ENCODE peak calls at places on chromosome 20, in seven cellular contexts. One of them, this sample, is unnamed.

GRCh38 chr20:41643504-41643938 is 25.3 kb upstream of the CHD6 start:
- DNase-seq in CD14-positive monocyte: no peak
- DNase-seq in H54: peak
- DNase-seq in stimulated activated CD4-positive, alpha-beta T cell treated with anti-CD3 and anti-CD28 coated beads, Interleukin-1b, Interleukin-23, amount 100 ng/mL, for 24 hours: no peak
- DNase-seq in ACHN: peak
- DNase-seq in PC-9: peak
- DNase-seq in NCI-H1417: peak
- DNase-seq in this sample: peak

GRCh38 chr20:48198951-48199431 is 413.7 kb upstream of the SULF2 start:
- DNase-seq in ACHN: no peak
- DNase-seq in stimulated activated CD4-positive, alpha-beta T cell treated with anti-CD3 and anti-CD28 coated beads, Interleukin-1b, Interleukin-23, amount 100 ng/mL, for 24 hours: no peak
- DNase-seq in NCI-H1417: no peak
- DNase-seq in CD14-positive monocyte: no peak
- DNase-seq in PC-9: no peak
- DNase-seq in H54: no peak
- DNase-seq in this sample: peak

GRCh38 chr20:1474817-1475603 is 8.4 kb upstream of the NSFL1C start:
- DNase-seq in stimulated activated CD4-positive, alpha-beta T cell treated with anti-CD3 and anti-CD28 coated beads, Interleukin-1b, Interleukin-23, amount 100 ng/mL, for 24 hours: no peak
- DNase-seq in CD14-positive monocyte: no peak
- DNase-seq in H54: no peak
- DNase-seq in ACHN: no peak
- DNase-seq in NCI-H1417: no peak
- DNase-seq in PC-9: peak
- DNase-seq in this sample: no peak

GRCh38 chr20:14491436-14491835 is 154.0 kb upstream of the FLRT3 start:
- DNase-seq in CD14-positive monocyte: no peak
- DNase-seq in stimulated activated CD4-positive, alpha-beta T cell treated with anti-CD3 and anti-CD28 coated beads, Interleukin-1b, Interleukin-23, amount 100 ng/mL, for 24 hours: no peak
- DNase-seq in H54: no peak
- DNase-seq in PC-9: no peak
- DNase-seq in NCI-H1417: no peak
- DNase-seq in ACHN: no peak
- DNase-seq in this sample: no peak

GRCh38 chr20:12882832-12883506 is 125.8 kb upstream of the SPTLC3 start:
- DNase-seq in stimulated activated CD4-positive, alpha-beta T cell treated with anti-CD3 and anti-CD28 coated beads, Interleukin-1b, Interleukin-23, amount 100 ng/mL, for 24 hours: no peak
- DNase-seq in CD14-positive monocyte: no peak
- DNase-seq in PC-9: no peak
- DNase-seq in ACHN: no peak
- DNase-seq in H54: no peak
- DNase-seq in NCI-H1417: no peak
- DNase-seq in this sample: no peak

GRCh38 chr20:49478754-49479689 is 3.4 kb downstream of the KCNB1 start:
- DNase-seq in PC-9: no peak
- DNase-seq in stimulated activated CD4-positive, alpha-beta T cell treated with anti-CD3 and anti-CD28 coated beads, Interleukin-1b, Interleukin-23, amount 100 ng/mL, for 24 hours: no peak
- DNase-seq in ACHN: no peak
- DNase-seq in CD14-positive monocyte: no peak
- DNase-seq in NCI-H1417: no peak
- DNase-seq in H54: no peak
- DNase-seq in this sample: no peak

GRCh38 chr20:38073307-38074010 is 39.9 kb downstream of the RPRD1B start:
- DNase-seq in PC-9: peak
- DNase-seq in H54: peak
- DNase-seq in ACHN: peak
- DNase-seq in CD14-positive monocyte: no peak
- DNase-seq in stimulated activated CD4-positive, alpha-beta T cell treated with anti-CD3 and anti-CD28 coated beads, Interleukin-1b, Interleukin-23, amount 100 ng/mL, for 24 hours: no peak
- DNase-seq in NCI-H1417: no peak
- DNase-seq in this sample: peak

GRCh38 chr20:10079964-10080363 is 45.2 kb downstream of the ANKEF1 start:
- DNase-seq in NCI-H1417: no peak
- DNase-seq in H54: no peak
- DNase-seq in CD14-positive monocyte: no peak
- DNase-seq in PC-9: no peak
- DNase-seq in ACHN: no peak
- DNase-seq in stimulated activated CD4-positive, alpha-beta T cell treated with anti-CD3 and anti-CD28 coated beads, Interleukin-1b, Interleukin-23, amount 100 ng/mL, for 24 hours: no peak
- DNase-seq in this sample: peak

GRCh38 chr20:25269833-25270170 is 21.9 kb downstream of the PYGB start:
- DNase-seq in H54: no peak
- DNase-seq in PC-9: no peak
- DNase-seq in CD14-positive monocyte: no peak
- DNase-seq in stimulated activated CD4-positive, alpha-beta T cell treated with anti-CD3 and anti-CD28 coated beads, Interleukin-1b, Interleukin-23, amount 100 ng/mL, for 24 hours: no peak
- DNase-seq in NCI-H1417: no peak
- DNase-seq in ACHN: no peak
- DNase-seq in this sample: no peak

GRCh38 chr20:34390769-34391447 is 27.8 kb downstream of the ITCH start:
- DNase-seq in stimulated activated CD4-positive, alpha-beta T cell treated with anti-CD3 and anti-CD28 coated beads, Interleukin-1b, Interleukin-23, amount 100 ng/mL, for 24 hours: no peak
- DNase-seq in H54: no peak
- DNase-seq in CD14-positive monocyte: peak
- DNase-seq in NCI-H1417: no peak
- DNase-seq in PC-9: peak
- DNase-seq in ACHN: peak
- DNase-seq in this sample: no peak

This sample was measured in prostate gland.